ENCODE peak calls at places on chromosomes 7 and 10, in four cellular contexts. One of them, this sample, is unnamed.

GRCh38 chr7:117014673-117015133 is 61.4 kb downstream of the ST7 start:
- DNase-seq in caudate nucleus: no peak
- DNase-seq in activated CD8-positive, alpha-beta memory T cell treated with anti-CD3 and anti-CD28 coated beads for 1 hour: no peak
- DNase-seq in NCI-H460: peak
- DNase-seq in this sample: no peak

GRCh38 chr10:17905491-17905890 is 46.2 kb upstream of the SLC39A12 start:
- DNase-seq in NCI-H460: no peak
- DNase-seq in activated CD8-positive, alpha-beta memory T cell treated with anti-CD3 and anti-CD28 coated beads for 1 hour: no peak
- DNase-seq in caudate nucleus: no peak
- DNase-seq in this sample: no peak

GRCh38 chr10:68628576-68629127 is 68.5 kb downstream of the TET1 start:
- DNase-seq in NCI-H460: no peak
- DNase-seq in activated CD8-positive, alpha-beta memory T cell treated with anti-CD3 and anti-CD28 coated beads for 1 hour: no peak
- DNase-seq in caudate nucleus: no peak
- DNase-seq in this sample: no peak

GRCh38 chr10:95266674-95267095 is 24.1 kb downstream of the PDLIM1 start:
- DNase-seq in caudate nucleus: no peak
- DNase-seq in activated CD8-positive, alpha-beta memory T cell treated with anti-CD3 and anti-CD28 coated beads for 1 hour: no peak
- DNase-seq in NCI-H460: no peak
- DNase-seq in this sample: no peak

GRCh38 chr7:43179393-43179792 is 66.9 kb downstream of the HECW1 start:
- DNase-seq in caudate nucleus: no peak
- DNase-seq in activated CD8-positive, alpha-beta memory T cell treated with anti-CD3 and anti-CD28 coated beads for 1 hour: no peak
- DNase-seq in NCI-H460: no peak
- DNase-seq in this sample: no peak

GRCh38 chr10:8473205-8473604 is 418.7 kb downstream of the GATA3 start:
- DNase-seq in caudate nucleus: no peak
- DNase-seq in activated CD8-positive, alpha-beta memory T cell treated with anti-CD3 and anti-CD28 coated beads for 1 hour: no peak
- DNase-seq in NCI-H460: no peak
- DNase-seq in this sample: no peak

GRCh38 chr10:126090911-126091728 is 194.8 kb downstream of the FANK1 start:
- DNase-seq in activated CD8-positive, alpha-beta memory T cell treated with anti-CD3 and anti-CD28 coated beads for 1 hour: no peak
- DNase-seq in NCI-H460: no peak
- DNase-seq in caudate nucleus: no peak
- DNase-seq in this sample: no peak

GRCh38 chr10:93600861-93601773 is at the start of gene RBP4:
- DNase-seq in caudate nucleus: no peak
- DNase-seq in NCI-H460: no peak
- DNase-seq in activated CD8-positive, alpha-beta memory T cell treated with anti-CD3 and anti-CD28 coated beads for 1 hour: no peak
- DNase-seq in this sample: no peak

GRCh38 chr7:140475747-140476333 is 3.5 kb downstream of the MKRN1 start:
- DNase-seq in NCI-H460: peak
- DNase-seq in caudate nucleus: no peak
- DNase-seq in activated CD8-positive, alpha-beta memory T cell treated with anti-CD3 and anti-CD28 coated beads for 1 hour: peak
- DNase-seq in this sample: no peak

GRCh38 chr7:158111906-158112570 is 475.6 kb downstream of the PTPRN2 start:
- DNase-seq in caudate nucleus: no peak
- DNase-seq in NCI-H460: no peak
- DNase-seq in activated CD8-positive, alpha-beta memory T cell treated with anti-CD3 and anti-CD28 coated beads for 1 hour: no peak
- DNase-seq in this sample: no peak

GRCh38 chr7:22896917-22897316 is 74.3 kb upstream of the TOMM7 start:
- DNase-seq in activated CD8-positive, alpha-beta memory T cell treated with anti-CD3 and anti-CD28 coated beads for 1 hour: no peak
- DNase-seq in caudate nucleus: no peak
- DNase-seq in NCI-H460: no peak
- DNase-seq in this sample: no peak

GRCh38 chr7:87341441-87341840 is 4.0 kb upstream of the CROT start:
- DNase-seq in NCI-H460: no peak
- DNase-seq in activated CD8-positive, alpha-beta memory T cell treated with anti-CD3 and anti-CD28 coated beads for 1 hour: no peak
- DNase-seq in caudate nucleus: no peak
- DNase-seq in this sample: no peak

This sample was measured in hypothalamus.